ENCODE peak calls at places on chromosomes 1 and 21, in five cellular contexts. P, S, E, H and F are unnamed samples.

GRCh38 chr1:156748670-156749428 is 2.6 kb downstream of the HDGF start:
- DNase-seq in P (peak; percentile 26), S (peak; percentile 41), E (peak; percentile 53), H (peak; percentile 71), F (peak; percentile 58)

GRCh38 chr1:33824971-33825370 is 38.9 kb upstream of the HMGB4 start:
- DNase-seq in P (no peak), S (no peak), E (no peak), H (no peak), F (peak; percentile 5)

GRCh38 chr1:67346982-67347381 is 39.3 kb downstream of the IL12RB2 start:
- DNase-seq in P (no peak), S (no peak), E (no peak), H (no peak), F (no peak)

GRCh38 chr21:25963186-25963585 is 207.4 kb downstream of the APP start:
- DNase-seq in P (no peak), S (peak; percentile 77), E (no peak), H (peak; percentile 56), F (no peak)

GRCh38 chr1:183164350-183164749 is 21.7 kb upstream of the LAMC2 start:
- DNase-seq in P (no peak), S (peak; percentile 93), E (no peak), H (peak; percentile 61), F (peak; percentile 87)

GRCh38 chr1:200445213-200445612 is 35.4 kb upstream of the ZNF281 start:
- DNase-seq in P (no peak), S (peak; percentile 64), E (no peak), H (no peak), F (no peak)

GRCh38 chr21:33384851-33385331 is 18.3 kb upstream of the IFNGR2 start:
- DNase-seq in P (no peak), S (peak; percentile 93), E (no peak), H (no peak), F (no peak)

GRCh38 chr1:173477286-173478098 is at the start of gene PRDX6:
- DNase-seq in P (peak; percentile 89), S (peak; percentile 83), E (no peak), H (peak; percentile 88), F (no peak)

GRCh38 chr1:78329475-78329874 is 161.3 kb upstream of the PTGFR start:
- DNase-seq in P (no peak), S (no peak), E (no peak), H (no peak), F (no peak)

GRCh38 chr1:7495894-7496293 is 275.2 kb upstream of the VAMP3 start:
- DNase-seq in P (no peak), S (no peak), E (no peak), H (no peak), F (no peak)

DNA sequence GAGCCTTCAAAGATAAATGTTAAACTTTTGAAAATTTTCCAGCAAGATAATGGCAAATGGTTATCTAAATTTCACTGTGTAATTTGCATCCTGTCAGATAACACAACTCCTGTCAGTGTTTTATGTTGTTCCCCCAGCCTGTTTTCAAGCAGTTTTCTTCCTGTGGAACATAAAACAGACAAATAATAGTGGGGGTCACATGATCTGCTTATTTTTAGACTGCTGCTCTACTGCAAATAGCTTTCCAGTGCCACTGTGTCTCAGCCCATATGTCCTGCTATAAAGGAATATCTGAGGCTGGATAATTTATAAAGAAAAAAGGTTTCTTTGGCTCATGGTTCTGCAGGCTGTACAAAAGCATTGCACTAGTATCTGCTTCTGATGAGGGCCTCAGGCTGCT is 32.2 kb downstream of the FMO3 start:
- DNase-seq in P (no peak), S (no peak), E (no peak), H (peak; percentile 48), F (no peak)
- H3K27ac ChIP-seq in P (no peak overlapping the region), S (no peak overlapping the region), E (no peak overlapping the region), H (peak overlapping the region; percentile 58), F (no peak overlapping the region)

GRCh38 chr1:66346057-66346795 is 187.7 kb upstream of the SGIP1 start:
- DNase-seq in P (no peak), S (no peak), E (no peak), H (no peak), F (no peak)
- H3K4me1 ChIP-seq in P (peaks cover 35% of the 10 kb centered on the region), S (no peaks in the 10 kb centered on the region), E (peaks cover 27% of the 10 kb centered on the region), H (no peaks in the 10 kb centered on the region), F (peaks cover 14% of the 10 kb centered on the region)

GRCh38 chr1:1302006-1302430 is 5.7 kb downstream of the ACAP3 start:
- DNase-seq in P (no peak), S (no peak), E (no peak), H (no peak), F (peak; percentile 75)

GRCh38 chr1:1298861-1299685 is 8.7 kb downstream of the ACAP3 start:
- DNase-seq in P (no peak), S (no peak), E (no peak), H (no peak), F (peak; percentile 93)

GRCh38 chr1:1300352-1300739 is 7.4 kb downstream of the ACAP3 start:
- DNase-seq in P (no peak), S (no peak), E (no peak), H (no peak), F (no peak)

GRCh38 chr1:1297802-1298424 is 9.8 kb downstream of the ACAP3 start:
- DNase-seq in P (no peak), S (no peak), E (no peak), H (no peak), F (no peak)

DNA sequence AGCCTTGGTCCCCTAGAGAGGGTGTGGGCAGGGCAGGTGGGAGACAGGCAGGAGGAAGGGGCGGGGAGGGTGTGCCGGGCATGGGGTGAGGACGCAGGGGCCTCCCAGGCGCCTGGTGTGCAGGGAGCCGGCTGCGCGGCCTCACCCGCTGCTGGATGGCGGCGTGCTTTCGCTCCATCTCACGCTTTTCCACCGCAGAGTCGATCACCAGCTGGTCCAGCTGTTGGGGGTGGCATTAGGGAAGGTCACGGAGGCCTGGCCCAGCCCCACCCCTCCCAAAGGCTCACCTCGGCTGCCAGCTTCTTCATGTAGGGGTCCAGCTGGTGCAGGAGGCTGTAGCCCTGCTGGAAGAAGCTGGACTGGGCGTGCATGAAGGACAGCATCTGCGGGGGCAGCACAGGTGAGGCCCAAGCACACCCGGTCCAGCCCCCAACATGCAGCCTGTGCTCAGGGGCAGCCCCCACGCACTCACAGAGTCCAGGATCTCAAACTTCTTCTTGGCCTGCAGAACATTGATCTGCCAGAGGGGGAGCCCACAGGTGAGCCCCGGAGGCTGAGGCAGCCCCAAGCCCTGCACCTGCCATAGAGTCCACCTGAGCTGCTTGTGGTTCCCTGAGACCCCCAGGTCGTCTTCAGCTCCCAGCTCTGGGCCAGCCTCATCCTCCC is 7.9 kb downstream of the ACAP3 start:
- DNase-seq in P (no peak), S (no peak), E (no peak), H (no peak), F (peak; percentile 80)
- TF ChIP-seq CTCF in P (peak; percentile 27), S (no peak), E (no peak), H (peak; percentile 29), F (peak; percentile 70)

GRCh38 chr1:55061706-55062321 is 22.5 kb downstream of the PCSK9 start:
- DNase-seq in P (no peak), S (no peak), E (no peak), H (no peak), F (no peak)

GRCh38 chr1:55061000-55061705 is 21.8 kb downstream of the PCSK9 start:
- DNase-seq in P (no peak), S (no peak), E (no peak), H (no peak), F (no peak)

GRCh38 chr1:55064071-55064581 is 24.8 kb downstream of the PCSK9 start:
- DNase-seq in P (no peak), S (peak; percentile 24), E (no peak), H (peak; percentile 30), F (peak; percentile 69)

GRCh38 chr1:55063562-55063942 is 24.2 kb downstream of the PCSK9 start:
- DNase-seq in P (no peak), S (no peak), E (no peak), H (no peak), F (no peak)

GRCh38 chr1:55062801-55063561 is 23.6 kb downstream of the PCSK9 start:
- DNase-seq in P (no peak), S (no peak), E (no peak), H (no peak), F (no peak)
- H3K27ac ChIP-seq in P (no peak overlapping the region), S (no peak overlapping the region), E (no peak overlapping the region), H (no peak overlapping the region), F (no peak overlapping the region)

DNA sequence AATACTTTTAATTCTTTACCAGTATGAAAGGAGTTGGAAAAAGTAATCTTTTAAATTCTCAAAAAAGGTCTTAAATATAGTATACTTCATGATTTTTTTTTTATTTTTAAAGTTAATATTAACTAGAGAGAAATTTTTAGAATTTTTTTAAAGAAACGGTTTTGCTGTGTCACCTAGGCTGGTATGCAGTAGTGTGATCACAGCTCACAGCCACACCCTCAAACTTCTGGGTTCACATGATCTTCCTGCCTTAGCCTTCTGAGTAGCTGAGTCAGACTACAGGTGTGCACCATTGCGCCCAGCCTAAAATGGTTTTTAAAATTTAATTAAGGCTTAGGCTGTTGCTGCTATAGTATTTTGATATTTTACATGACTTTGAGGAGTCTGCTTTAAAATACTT is 52.4 kb downstream of the TLCD4 start:
- DNase-seq in P (no peak), S (peak; percentile 23), E (no peak), H (no peak), F (no peak)
- H3K4me1 ChIP-seq in P (no peaks in the 10 kb centered on the region), S (no peaks in the 10 kb centered on the region), E (no peaks in the 10 kb centered on the region), H (peaks cover 9% of the 10 kb centered on the region), F (no peaks in the 10 kb centered on the region)

DNA sequence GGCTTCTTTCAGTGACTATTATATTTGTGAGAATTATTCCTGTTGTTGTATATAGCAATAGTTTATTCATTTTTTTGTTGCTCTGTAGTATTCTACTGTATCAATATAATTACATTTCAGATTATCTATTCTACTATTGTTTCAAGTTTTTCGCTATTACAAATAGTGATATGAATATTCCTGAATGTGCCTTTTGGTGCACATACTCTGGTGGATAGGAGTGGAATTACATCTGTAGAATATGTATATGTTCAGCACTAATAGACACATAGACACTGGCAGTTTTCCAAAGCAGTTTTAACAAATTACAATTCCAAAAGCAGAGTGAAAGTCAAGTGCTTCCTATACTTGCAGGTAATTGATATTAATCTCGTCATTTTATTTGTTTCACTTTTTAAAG is 696.2 kb upstream of the PRMT6 start:
- DNase-seq in P (no peak), S (no peak), E (no peak), H (no peak), F (no peak)
- TF ChIP-seq CTCF in P (no peak), S (no peak), E (no peak), H (no peak), F (peak; percentile 38)